ENCODE peak calls at places on chromosomes 7 and 10, in ten cellular contexts. W is right lobe of liver, B is WERI-Rb-1, P is cardiac muscle cell, E is A549, C is IMR-90, H is mesendoderm, A is tibial artery, T is heart left ventricle, D is tibial nerve. S is an unnamed sample.

GRCh38 chr7:36062159-36062815 is 90.8 kb upstream of the EEPD1 start:
- DNase-seq in W (no peak), B (no peak), P (no peak), E (no peak), C (no peak), H (no peak), A (peak; percentile 64), T (no peak), D (no peak), S (no peak)

GRCh38 chr10:86365346-86366032 is 1.1 kb downstream of the GRID1 start:
- DNase-seq in W (peak; percentile 46), B (peak; percentile 25), P (no peak), E (no peak), C (no peak), H (no peak), A (peak; percentile 60), T (peak; percentile 51), D (peak; percentile 13), S (no peak)

GRCh38 chr10:116688241-116688711 is 54.1 kb downstream of the HSPA12A start:
- DNase-seq in W (no peak), B (no peak), P (no peak), E (no peak), C (peak; percentile 80), H (peak; percentile 88), A (no peak), T (no peak), D (no peak), S (no peak)

GRCh38 chr10:18179901-18180300 is 39.7 kb downstream of the CACNB2 start:
- DNase-seq in W (no peak), B (no peak), P (peak; percentile 77), E (no peak), C (peak; percentile 87), H (no peak), A (peak; percentile 73), T (no peak), D (no peak), S (no peak)

GRCh38 chr10:46265981-46266505 is 20.8 kb upstream of the ANTXRL start:
- DNase-seq in W (no peak), B (peak; percentile 66), P (no peak), E (no peak), C (no peak), H (no peak), A (no peak), T (no peak), D (no peak), S (no peak)

GRCh38 chr10:51405580-51406367 is 293.6 kb downstream of the CSTF2T start:
- DNase-seq in W (no peak), B (no peak), P (no peak), E (no peak), C (peak; percentile 12), H (peak; percentile 13), A (no peak), T (no peak), D (no peak), S (no peak)

GRCh38 chr7:135602304-135602703 is 44.6 kb downstream of the NUP205 start:
- DNase-seq in W (no peak), B (no peak), P (no peak), E (no peak), C (peak; percentile 36), H (peak; percentile 30), A (no peak), T (no peak), D (no peak), S (no peak)

GRCh38 chr10:47402681-47403301 is 18.7 kb upstream of the ZNF488 start:
- DNase-seq in W (no peak), B (peak; percentile 29), P (peak; percentile 16), E (peak; percentile 78), C (peak; percentile 88), H (peak; percentile 96), A (peak; percentile 72), T (no peak), D (peak; percentile 30), S (no peak)

GRCh38 chr10:99765672-99766071 is 16.8 kb upstream of the ABCC2 start:
- DNase-seq in W (no peak), B (no peak), P (no peak), E (no peak), C (no peak), H (no peak), A (no peak), T (no peak), D (no peak), S (no peak)

GRCh38 chr7:111679944-111680343 is 117.7 kb upstream of the IMMP2L start:
- DNase-seq in W (no peak), B (no peak), P (no peak), E (no peak), C (no peak), H (no peak), A (no peak), T (no peak), D (no peak), S (no peak)

GRCh38 chr10:81179805-81180452 is 642.2 kb downstream of the SH2D4B start:
- DNase-seq in W (no peak), B (peak; percentile 18), P (peak; percentile 28), E (peak; percentile 36), C (peak; percentile 2), H (peak; percentile 78), A (no peak), T (no peak), D (no peak), S (no peak)

GRCh38 chr10:131858583-131859340 is 42.0 kb upstream of the PPP2R2D start:
- DNase-seq in W (no peak), B (no peak), P (no peak), E (no peak), C (no peak), H (no peak), A (peak; percentile 54), T (no peak), D (no peak), S (no peak)

GRCh38 chr10:6811153-6811552 is 231.1 kb upstream of the PRKCQ start:
- DNase-seq in W (no peak), B (no peak), P (no peak), E (no peak), C (no peak), H (no peak), A (no peak), T (no peak), D (no peak), S (no peak)

GRCh38 chr10:3786295-3786981 is 1.4 kb upstream of the KLF6 start:
- DNase-seq in W (peak; percentile 86), B (peak; percentile 67), P (peak; percentile 45), E (peak; percentile 30), C (peak; percentile 42), H (peak; percentile 95), A (no peak), T (peak; percentile 69), D (no peak), S (no peak)

GRCh38 chr7:84900215-84900614 is 286.6 kb downstream of the SEMA3D start:
- DNase-seq in W (no peak), B (no peak), P (no peak), E (no peak), C (no peak), H (no peak), A (no peak), T (no peak), D (no peak), S (no peak)

GRCh38 chr10:14200645-14201534 is 129.8 kb downstream of the FRMD4A start:
- DNase-seq in W (no peak), B (peak; percentile 28), P (no peak), E (peak; percentile 18), C (peak; percentile 9), H (peak; percentile 47), A (no peak), T (no peak), D (no peak), S (no peak)

GRCh38 chr10:7192831-7193348 is 217.9 kb downstream of the SFMBT2 start:
- DNase-seq in W (no peak), B (no peak), P (no peak), E (no peak), C (no peak), H (no peak), A (no peak), T (no peak), D (no peak), S (no peak)

GRCh38 chr10:19795691-19796090 is 20.5 kb upstream of the PLXDC2 start:
- DNase-seq in W (no peak), B (no peak), P (no peak), E (no peak), C (no peak), H (no peak), A (no peak), T (no peak), D (no peak), S (no peak)

GRCh38 chr7:139125637-139126036 is 16.1 kb upstream of the ZC3HAV1 start:
- DNase-seq in W (no peak), B (no peak), P (no peak), E (peak; percentile 22), C (no peak), H (no peak), A (no peak), T (no peak), D (no peak), S (no peak)

GRCh38 chr7:32501522-32501921 is 6.2 kb downstream of the AVL9 start:
- DNase-seq in W (no peak), B (no peak), P (no peak), E (no peak), C (peak; percentile 66), H (no peak), A (no peak), T (no peak), D (no peak), S (no peak)
- H3K27ac ChIP-seq in W (no peak overlapping the region), B (no peak overlapping the region), P (peak overlapping the region; percentile 1), E (peak overlapping the region; percentile 85), C (peak overlapping the region; percentile 41), H (no peak overlapping the region), A (peak overlapping the region; percentile 36), T (peak overlapping the region; percentile 50), D (peak overlapping the region; percentile 82), S (no peak overlapping the region)

GRCh38 chr10:119849944-119850343 is 22.7 kb downstream of the MCMBP start:
- DNase-seq in W (no peak), B (no peak), P (no peak), E (no peak), C (no peak), H (no peak), A (no peak), T (no peak), D (no peak), S (no peak)
- H3K27ac ChIP-seq in W (no peak overlapping the region), B (no peak overlapping the region), P (no peak overlapping the region), E (no peak overlapping the region), C (peak overlapping the region; percentile 49), H (peak overlapping the region; percentile 66), A (no peak overlapping the region), T (no peak overlapping the region), D (no peak overlapping the region), S (no peak overlapping the region)

GRCh38 chr10:59844436-59844835 is 61.9 kb downstream of the CCDC6 start:
- DNase-seq in W (no peak), B (peak; percentile 45), P (no peak), E (no peak), C (no peak), H (no peak), A (no peak), T (no peak), D (no peak), S (no peak)
- H3K27ac ChIP-seq in W (no peak overlapping the region), B (no peak overlapping the region), P (no peak overlapping the region), E (no peak overlapping the region), C (no peak overlapping the region), H (no peak overlapping the region), A (peak overlapping the region; percentile 64), T (no peak overlapping the region), D (no peak overlapping the region), S (no peak overlapping the region)

GRCh38 chr10:10992961-10993714 is 24.5 kb upstream of the CELF2 start:
- DNase-seq in W (no peak), B (no peak), P (no peak), E (no peak), C (no peak), H (no peak), A (no peak), T (no peak), D (no peak), S (no peak)
- H3K27ac ChIP-seq in W (no peak overlapping the region), B (no peak overlapping the region), P (no peak overlapping the region), E (no peak overlapping the region), C (no peak overlapping the region), H (no peak overlapping the region), A (no peak overlapping the region), T (no peak overlapping the region), D (no peak overlapping the region), S (no peak overlapping the region)

GRCh38 chr7:42931447-42931833 is 534 bp downstream of the PSMA2 start:
- DNase-seq in W (no peak), B (no peak), P (no peak), E (no peak), C (peak; percentile 12), H (no peak), A (no peak), T (no peak), D (no peak), S (no peak)
- H3K27ac ChIP-seq in W (peak overlapping the region; percentile 89), B (peak overlapping the region; percentile 84), P (peak overlapping the region; percentile 70), E (peak overlapping the region; percentile 92), C (peak overlapping the region; percentile 83), H (no peak overlapping the region), A (peak overlapping the region; percentile 74), T (peak overlapping the region; percentile 17), D (peak overlapping the region; percentile 87), S (peak overlapping the region; percentile 48)

S was measured in SK-N-MC.